ENCODE peak calls at places on chromosome 2, in eight cellular contexts. R, V, S, C, I, Y, G and E are unnamed samples.

GRCh38 chr2:75565523-75566449 is 5.0 kb upstream of the EVA1A start:
- DNase-seq in R (no peak), V (no peak), S (peak), C (peak), I (no peak), Y (no peak), G (no peak), E (no peak)

GRCh38 chr2:217360781-217361485 is 501.1 kb upstream of the TNP1 start:
- DNase-seq in R (peak), V (no peak), S (peak), C (peak), I (no peak), Y (no peak), G (no peak), E (no peak)

GRCh38 chr2:187324631-187325030 is 123.4 kb downstream of the CALCRL start:
- DNase-seq in R (no peak), V (no peak), S (no peak), C (no peak), I (no peak), Y (no peak), G (no peak), E (no peak)

GRCh38 chr2:207928079-207928478 is 97.2 kb downstream of the PLEKHM3 start:
- DNase-seq in R (no peak), V (no peak), S (peak), C (no peak), I (no peak), Y (no peak), G (no peak), E (no peak)

GRCh38 chr2:106011993-106012392 is 182.1 kb downstream of the UXS1 start:
- DNase-seq in R (no peak), V (no peak), S (no peak), C (no peak), I (no peak), Y (no peak), G (no peak), E (no peak)

GRCh38 chr2:187642498-187642897 is 88.3 kb upstream of the TFPI start:
- DNase-seq in R (no peak), V (no peak), S (no peak), C (no peak), I (no peak), Y (no peak), G (no peak), E (no peak)

GRCh38 chr2:168244318-168244717 is 3.1 kb downstream of the STK39 start:
- DNase-seq in R (peak), V (peak), S (peak), C (no peak), I (no peak), Y (peak), G (no peak), E (no peak)

GRCh38 chr2:230922951-230923717 is 1.9 kb downstream of the GPR55 start:
- DNase-seq in R (no peak), V (no peak), S (no peak), C (no peak), I (no peak), Y (peak), G (no peak), E (no peak)

GRCh38 chr2:234146087-234146826 is 95.8 kb downstream of the SPP2 start:
- DNase-seq in R (no peak), V (no peak), S (peak), C (peak), I (no peak), Y (no peak), G (no peak), E (no peak)

GRCh38 chr2:21052044-21052443 is 8.2 kb upstream of the APOB start:
- DNase-seq in R (peak), V (no peak), S (no peak), C (no peak), I (no peak), Y (no peak), G (no peak), E (no peak)

GRCh38 chr2:112958428-112959108 is 19.2 kb upstream of the IL36G start:
- DNase-seq in R (peak), V (peak), S (peak), C (peak), I (peak), Y (no peak), G (no peak), E (peak)

GRCh38 chr2:176814740-176815367 is 397.7 kb upstream of the HNRNPA3 start:
- DNase-seq in R (peak), V (no peak), S (peak), C (peak), I (no peak), Y (no peak), G (no peak), E (peak)

GRCh38 chr2:18987592-18988073 is 370.8 kb downstream of the OSR1 start:
- DNase-seq in R (peak), V (no peak), S (peak), C (peak), I (no peak), Y (peak), G (peak), E (no peak)

GRCh38 chr2:44171018-44171417 is 2.3 kb downstream of the PPM1B start:
- DNase-seq in R (peak), V (no peak), S (peak), C (peak), I (no peak), Y (no peak), G (no peak), E (no peak)

GRCh38 chr2:37984589-37984988 is 59.5 kb downstream of the RMDN2 start:
- DNase-seq in R (no peak), V (no peak), S (peak), C (peak), I (no peak), Y (no peak), G (no peak), E (no peak)

GRCh38 chr2:81235601-81236000 is 931.0 kb upstream of the LRRTM1 start:
- DNase-seq in R (no peak), V (no peak), S (no peak), C (no peak), I (no peak), Y (no peak), G (no peak), E (no peak)

GRCh38 chr2:134771313-134771801 is 52.6 kb upstream of the TMEM163 start:
- DNase-seq in R (no peak), V (no peak), S (no peak), C (no peak), I (no peak), Y (no peak), G (no peak), E (no peak)

GRCh38 chr2:203892207-203892606 is 24.6 kb downstream of the CTLA4 start:
- DNase-seq in R (no peak), V (no peak), S (no peak), C (no peak), I (no peak), Y (no peak), G (no peak), E (no peak)

GRCh38 chr2:111930875-111931274 is 32.5 kb downstream of the MERTK start:
- DNase-seq in R (no peak), V (no peak), S (peak), C (peak), I (no peak), Y (no peak), G (no peak), E (no peak)

GRCh38 chr2:195202163-195202845 is 454.7 kb upstream of the SLC39A10 start:
- DNase-seq in R (no peak), V (no peak), S (peak), C (peak), I (no peak), Y (no peak), G (no peak), E (no peak)

GRCh38 chr2:219219113-219219696 is 447 bp upstream of the ABCB6 start:
- DNase-seq in R (no peak), V (no peak), S (no peak), C (no peak), I (no peak), Y (no peak), G (no peak), E (no peak)

GRCh38 chr2:206430452-206430851 is 12.9 kb upstream of the ADAM23 start:
- DNase-seq in R (no peak), V (no peak), S (no peak), C (no peak), I (no peak), Y (no peak), G (no peak), E (no peak)

GRCh38 chr2:134522856-134523460 is 195.8 kb downstream of the TMEM163 start:
- DNase-seq in R (no peak), V (no peak), S (no peak), C (no peak), I (no peak), Y (no peak), G (no peak), E (no peak)

GRCh38 chr2:134360750-134361487 is 107.0 kb downstream of the MGAT5 start:
- DNase-seq in R (no peak), V (no peak), S (no peak), C (no peak), I (no peak), Y (no peak), G (peak), E (no peak)

GRCh38 chr2:150644298-150645067 is 157.0 kb upstream of the RND3 start:
- DNase-seq in R (peak), V (no peak), S (peak), C (peak), I (no peak), Y (no peak), G (no peak), E (no peak)